ENCODE peak calls at places on chromosome 22, in seven cellular contexts. X is AG10803; A is stimulated activated CD4-positive, alpha-beta T cell treated with anti-CD3 and anti-CD28 coated beads, Interleukin-1b, Interleukin-23, amount 100 ng/mL, for 24 hours; P is activated naive CD4-positive, alpha-beta T cell treated with anti-CD3 and anti-CD28 coated beads, Interleukin-2, amount 50 U/mL, for 16 hours; V is brain microvascular endothelial cell; M is EH; I is cardiac muscle cell. K is an unnamed sample.
A peak's percentile ranks its signal among the peaks of the same experiment; 100 is the strongest.

GRCh38 chr22:24865508-24865907 is 59.5 kb downstream of the SGSM1 start:
- DNase-seq in X (no peak), A (no peak), P (no peak), V (no peak), M (no peak), I (no peak), K (no peak)

GRCh38 chr22:49979587-49980264 is 19.2 kb downstream of the PIM3 start:
- DNase-seq in X (peak; percentile 19), A (no peak), P (peak; percentile 44), V (peak; percentile 56), M (peak; percentile 51), I (no peak), K (no peak)

GRCh38 chr22:42604403-42604802 is 10.3 kb downstream of the POLDIP3 start:
- DNase-seq in X (peak; percentile 43), A (no peak), P (no peak), V (peak; percentile 22), M (peak; percentile 55), I (peak; percentile 39), K (no peak)

GRCh38 chr22:36965716-36966115 is 52.3 kb downstream of the CSF2RB start:
- DNase-seq in X (no peak), A (no peak), P (no peak), V (no peak), M (no peak), I (no peak), K (no peak)

GRCh38 chr22:19495562-19496323 is 16.0 kb downstream of the CDC45 start:
- DNase-seq in X (peak; percentile 39), A (no peak), P (no peak), V (peak; percentile 24), M (peak; percentile 42), I (no peak), K (no peak)

GRCh38 chr22:23399367-23400285 is 180.5 kb downstream of the IGLL1 start:
- DNase-seq in X (no peak), A (no peak), P (no peak), V (no peak), M (no peak), I (no peak), K (no peak)

GRCh38 chr22:27650985-27651384 is 150.6 kb downstream of the MN1 start:
- DNase-seq in X (no peak), A (no peak), P (no peak), V (no peak), M (no peak), I (no peak), K (no peak)

GRCh38 chr22:36467042-36467810 is 14.2 kb downstream of the TXN2 start:
- DNase-seq in X (peak; percentile 81), A (no peak), P (no peak), V (peak; percentile 78), M (peak; percentile 88), I (peak; percentile 57), K (no peak)

GRCh38 chr22:46909237-46910030 is 147.0 kb downstream of the TBC1D22A start:
- DNase-seq in X (no peak), A (no peak), P (no peak), V (no peak), M (no peak), I (no peak), K (no peak)

GRCh38 chr22:37245740-37246139 is 1.7 kb upstream of the RAC2 start:
- DNase-seq in X (no peak), A (no peak), P (no peak), V (no peak), M (no peak), I (no peak), K (no peak)

GRCh38 chr22:49046546-49047305 is 780.9 kb downstream of the BRD1 start:
- DNase-seq in X (no peak), A (peak; percentile 10), P (no peak), V (peak; percentile 5), M (no peak), I (peak; percentile 73), K (no peak)

GRCh38 chr22:44587004-44587793 is 89.2 kb upstream of the RTL6 start:
- DNase-seq in X (peak; percentile 17), A (no peak), P (no peak), V (no peak), M (peak; percentile 10), I (no peak), K (no peak)

GRCh38 chr22:47605441-47605840 is 843.0 kb downstream of the TBC1D22A start:
- DNase-seq in X (no peak), A (no peak), P (no peak), V (no peak), M (no peak), I (no peak), K (no peak)

GRCh38 chr22:36768141-36768540 is 7.8 kb downstream of the IFT27 start:
- DNase-seq in X (no peak), A (no peak), P (no peak), V (no peak), M (no peak), I (no peak), K (no peak)

GRCh38 chr22:43296279-43296902 is 46.8 kb downstream of the SCUBE1 start:
- DNase-seq in X (no peak), A (no peak), P (no peak), V (no peak), M (no peak), I (no peak), K (no peak)

GRCh38 chr22:45881524-45881875 is 95.5 kb downstream of the WNT7B start:
- DNase-seq in X (no peak), A (no peak), P (no peak), V (no peak), M (no peak), I (no peak), K (no peak)

GRCh38 chr22:36220457-36220921 is 18.8 kb downstream of the APOL2 start:
- DNase-seq in X (peak; percentile 51), A (no peak), P (no peak), V (peak; percentile 51), M (peak; percentile 49), I (no peak), K (no peak)

GRCh38 chr22:48209473-48210271 is 1447.2 kb downstream of the TBC1D22A start:
- DNase-seq in X (no peak), A (no peak), P (no peak), V (no peak), M (no peak), I (no peak), K (no peak)

GRCh38 chr22:29820941-29821789 is 16.9 kb downstream of the ASCC2 start:
- DNase-seq in X (peak; percentile 80), A (peak; percentile 5), P (no peak), V (peak; percentile 100), M (peak; percentile 92), I (peak; percentile 94), K (no peak)

GRCh38 chr22:39068033-39068785 is 8.9 kb upstream of the APOBEC3G start:
- DNase-seq in X (no peak), A (no peak), P (no peak), V (no peak), M (no peak), I (peak; percentile 50), K (no peak)

GRCh38 chr22:44211946-44212930 is 31.5 kb downstream of the PARVG start:
- DNase-seq in X (peak; percentile 74), A (no peak), P (no peak), V (no peak), M (peak; percentile 70), I (peak; percentile 51), K (no peak)